ENCODE peak calls at places on chromosomes 3 and 15, in nine cellular contexts. A is fibroblast of lung; D is activated naive CD4-positive, alpha-beta T cell; Q is NCI-H1092 treated with DMSO at 0.1 percent for 48 hours; J is myocyte; X is stimulated activated CD8-positive, alpha-beta memory T cell treated with anti-CD3 and anti-CD28 coated beads, Interleukin-4, amount 100 ng/mL, for 24 hours; N is frontal cortex; U is ecto neural progenitor cell; P is sigmoid colon. C is an unnamed sample.

GRCh38 chr3:100144255-100144866 is 30.1 kb upstream of the FILIP1L start:
- DNase-seq in A (no peak), D (no peak), Q (no peak), J (no peak), X (no peak), N (no peak), U (no peak), P (no peak), C (no peak)

GRCh38 chr15:69342460-69343076 is 43.9 kb downstream of the PAQR5 start:
- DNase-seq in A (no peak), D (no peak), Q (no peak), J (no peak), X (no peak), N (no peak), U (peak; percentile 32), P (no peak), C (no peak)

GRCh38 chr3:181289306-181289705 is 299.8 kb upstream of the DNAJC19 start:
- DNase-seq in A (no peak), D (no peak), Q (no peak), J (no peak), X (no peak), N (no peak), U (no peak), P (no peak), C (no peak)

GRCh38 chr15:88630141-88630721 is 8.6 kb upstream of the ISG20 start:
- DNase-seq in A (no peak), D (no peak), Q (no peak), J (no peak), X (no peak), N (no peak), U (no peak), P (peak; percentile 76), C (no peak)

GRCh38 chr15:29674661-29675533 is 147.4 kb downstream of the TJP1 start:
- DNase-seq in A (peak; percentile 34), D (no peak), Q (peak; percentile 20), J (peak; percentile 43), X (no peak), N (peak; percentile 57), U (peak; percentile 92), P (no peak), C (no peak)

GRCh38 chr3:47852604-47853397 is 49.9 kb downstream of the DHX30 start:
- DNase-seq in A (no peak), D (no peak), Q (no peak), J (no peak), X (no peak), N (no peak), U (no peak), P (no peak), C (no peak)

GRCh38 chr3:134373278-134373941 is 837 bp downstream of the AMOTL2 start:
- DNase-seq in A (peak; percentile 93), D (no peak), Q (no peak), J (peak; percentile 95), X (no peak), N (peak; percentile 87), U (peak; percentile 93), P (peak; percentile 95), C (no peak)

GRCh38 chr3:14297784-14298236 is 104.6 kb upstream of the SLC6A6 start:
- DNase-seq in A (no peak), D (no peak), Q (peak; percentile 46), J (no peak), X (no peak), N (peak; percentile 65), U (no peak), P (peak; percentile 80), C (no peak)

GRCh38 chr3:60954049-60954448 is 297.2 kb downstream of the FHIT start:
- DNase-seq in A (peak; percentile 72), D (no peak), Q (no peak), J (no peak), X (no peak), N (no peak), U (no peak), P (no peak), C (no peak)